ENCODE peak calls at places on chromosomes 16 and 17, in four cellular contexts. T is H1, H is HepG2, Q is GM12878. L is an unnamed sample.

GRCh38 chr16:25692734-25693508 is 1.2 kb downstream of the HS3ST4 start:
- DNase-seq in Q (no peak), H (no peak), T (no peak), L (no peak)

GRCh38 chr16:67775273-67775672 is 31.1 kb downstream of the RANBP10 start:
- DNase-seq in Q (no peak), H (no peak), T (no peak), L (no peak)

GRCh38 chr16:25030420-25031131 is 15.4 kb upstream of the ARHGAP17 start:
- DNase-seq in Q (no peak), H (no peak), T (no peak), L (no peak)

GRCh38 chr17:19812407-19812806 is 55.3 kb downstream of the ULK2 start:
- DNase-seq in T (no peak), Q (no peak), H (no peak), L (no peak)

GRCh38 chr17:14619821-14620220 is 318.9 kb downstream of the HS3ST3B1 start:
- DNase-seq in Q (no peak), H (no peak), T (no peak), L (no peak)

GRCh38 chr16:62445909-62446308 is 409.7 kb upstream of the CDH8 start:
- DNase-seq in H (no peak), T (no peak), Q (no peak), L (no peak)

GRCh38 chr16:1926223-1926718 is 8.1 kb upstream of the HS3ST6 start:
- DNase-seq in T (no peak), Q (no peak), H (no peak), L (peak; percentile 42)

GRCh38 chr16:23408242-23409201 is 44.5 kb downstream of the COG7 start:
- DNase-seq in H (no peak), T (no peak), Q (no peak), L (peak; percentile 36)

GRCh38 chr17:40417258-40417608 is 463 bp downstream of the TOP2A start:
- DNase-seq in H (peak; percentile 43), Q (no peak), T (no peak), L (no peak)

GRCh38 chr17:44827863-44828262 is 2.2 kb downstream of the GJC1 start:
- DNase-seq in T (no peak), H (no peak), Q (no peak), L (no peak)

GRCh38 chr16:66691234-66691633 is 5.3 kb downstream of the CMTM4 start:
- DNase-seq in H (no peak), Q (no peak), T (no peak), L (no peak)

GRCh38 chr17:45127583-45128300 is 4.6 kb downstream of the PLCD3 start:
- DNase-seq in T (no peak), H (peak; percentile 85), Q (no peak), L (no peak)

GRCh38 chr16:25092489-25092888 is 19.1 kb upstream of the LCMT1 start:
- DNase-seq in T (no peak), Q (no peak), H (no peak), L (no peak)

GRCh38 chr17:80101946-80102706 is 745 bp downstream of the GAA start:
- DNase-seq in T (no peak), H (peak; percentile 30), Q (no peak), L (no peak)

GRCh38 chr16:86618431-86619262 is 40.3 kb downstream of the FOXL1 start:
- DNase-seq in H (no peak), T (no peak), Q (no peak), L (no peak)

GRCh38 chr17:45847747-45848146 is 3.1 kb downstream of the SPPL2C start:
- DNase-seq in T (no peak), H (no peak), Q (no peak), L (no peak)

GRCh38 chr16:81752225-81752875 is 26.7 kb upstream of the PLCG2 start:
- DNase-seq in H (no peak), Q (peak; percentile 72), T (no peak), L (no peak)

GRCh38 chr16:27355610-27356009 is 41.8 kb downstream of the IL4R start:
- DNase-seq in H (peak; percentile 51), Q (no peak), T (peak; percentile 41), L (peak; percentile 43)

GRCh38 chr17:63917646-63918045 is 993 bp downstream of the GH1 start:
- DNase-seq in H (no peak), T (no peak), Q (no peak), L (no peak)

GRCh38 chr16:47374629-47375028 is 86.2 kb downstream of the ITFG1 start:
- DNase-seq in Q (no peak), T (no peak), H (no peak), L (no peak)

GRCh38 chr16:50373780-50374179 is 5.0 kb upstream of the BRD7 start:
- DNase-seq in H (no peak), T (no peak), Q (no peak), L (no peak)

GRCh38 chr16:68425498-68426354 is 22.6 kb downstream of the SMPD3 start:
- DNase-seq in Q (no peak), H (no peak), T (no peak), L (no peak)

GRCh38 chr16:46732561-46732960 is 15.6 kb downstream of the MYLK3 start:
- DNase-seq in Q (no peak), T (no peak), H (no peak), L (no peak)

GRCh38 chr17:40517981-40518380 is 16.6 kb upstream of the TNS4 start:
- DNase-seq in T (no peak), H (no peak), Q (no peak), L (no peak)

GRCh38 chr16:87963400-87963799 is 12.2 kb downstream of the BANP start:
- DNase-seq in T (no peak), Q (no peak), H (no peak), L (no peak)

GRCh38 chr17:43897827-43898226 is 9.5 kb downstream of the MPP2 start:
- DNase-seq in H (no peak), Q (no peak), T (no peak), L (no peak)

GRCh38 chr16:68234188-68235104 is 1.5 kb downstream of the ESRP2 start:
- DNase-seq in Q (no peak), H (peak; percentile 85), T (no peak), L (no peak)

GRCh38 chr16:4981473-4981872 is 23.3 kb downstream of the SEC14L5 start:
- DNase-seq in Q (no peak), H (no peak), T (no peak), L (no peak)

GRCh38 chr17:49464049-49464448 is 31.0 kb upstream of the NGFR start:
- DNase-seq in H (no peak), Q (no peak), T (no peak), L (no peak)

GRCh38 chr17:28416703-28417311 is 10.8 kb upstream of the SLC46A1 start:
- DNase-seq in T (no peak), Q (no peak), H (peak; percentile 87), L (no peak)

GRCh38 chr17:47990962-47991731 is 20.2 kb downstream of the CDK5RAP3 start:
- DNase-seq in H (no peak), Q (no peak), T (no peak), L (no peak)

GRCh38 chr17:30323262-30323894 is 10.5 kb downstream of the TMIGD1 start:
- DNase-seq in T (no peak), H (no peak), Q (no peak), L (no peak)

GRCh38 chr16:31128711-31129567 is 6.6 kb downstream of the PRSS8 start:
- DNase-seq in Q (no peak), H (no peak), T (no peak), L (no peak)

DNA sequence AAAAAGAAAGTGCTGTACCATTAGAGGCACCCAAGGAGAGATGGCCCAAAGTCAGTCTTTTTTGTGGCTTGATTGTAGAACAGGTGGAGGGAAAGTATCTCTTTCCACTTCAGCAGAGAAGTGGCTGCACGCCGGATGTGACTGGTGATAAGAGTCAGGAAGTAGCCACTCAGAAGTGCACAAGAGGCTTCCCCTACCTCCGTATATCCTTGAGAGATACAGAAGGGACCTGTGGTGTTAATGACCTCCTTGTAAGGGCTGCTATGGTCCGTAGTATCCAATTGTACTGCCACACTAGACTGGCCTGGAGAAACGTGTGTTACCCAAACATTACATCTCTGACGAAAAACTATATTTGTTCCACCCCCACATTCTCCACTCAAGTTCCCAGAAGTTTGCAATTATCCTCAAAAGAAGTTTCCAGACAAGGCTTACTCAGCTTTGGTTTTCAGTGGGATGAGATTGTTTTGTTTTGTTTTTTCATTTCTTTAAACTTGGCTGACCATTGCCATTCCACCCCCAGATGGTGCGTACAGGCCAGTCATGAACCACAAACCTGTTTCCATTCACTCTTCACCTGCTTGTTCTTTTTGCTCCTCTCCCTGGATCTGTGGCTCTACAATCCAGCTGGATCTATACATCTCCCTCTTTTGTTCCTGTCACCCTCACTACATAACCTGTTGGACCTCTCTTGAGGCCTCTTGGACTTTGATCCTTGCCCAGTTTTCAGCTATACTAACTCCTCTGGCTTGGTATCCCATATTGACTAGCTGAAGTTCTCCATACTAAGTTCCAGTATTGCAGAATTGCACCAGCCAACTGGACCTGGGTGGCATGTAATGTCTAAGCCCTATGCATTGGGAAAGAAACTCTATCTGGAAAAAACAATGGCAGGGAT is 20.7 kb upstream of the MED13 start:
- DNase-seq in T (no peak), H (peak; percentile 79), Q (no peak), L (no peak)
- TF ChIP-seq SUZ12 in T (no peak), H (no peak), Q (no peak), L (no peak)

DNA sequence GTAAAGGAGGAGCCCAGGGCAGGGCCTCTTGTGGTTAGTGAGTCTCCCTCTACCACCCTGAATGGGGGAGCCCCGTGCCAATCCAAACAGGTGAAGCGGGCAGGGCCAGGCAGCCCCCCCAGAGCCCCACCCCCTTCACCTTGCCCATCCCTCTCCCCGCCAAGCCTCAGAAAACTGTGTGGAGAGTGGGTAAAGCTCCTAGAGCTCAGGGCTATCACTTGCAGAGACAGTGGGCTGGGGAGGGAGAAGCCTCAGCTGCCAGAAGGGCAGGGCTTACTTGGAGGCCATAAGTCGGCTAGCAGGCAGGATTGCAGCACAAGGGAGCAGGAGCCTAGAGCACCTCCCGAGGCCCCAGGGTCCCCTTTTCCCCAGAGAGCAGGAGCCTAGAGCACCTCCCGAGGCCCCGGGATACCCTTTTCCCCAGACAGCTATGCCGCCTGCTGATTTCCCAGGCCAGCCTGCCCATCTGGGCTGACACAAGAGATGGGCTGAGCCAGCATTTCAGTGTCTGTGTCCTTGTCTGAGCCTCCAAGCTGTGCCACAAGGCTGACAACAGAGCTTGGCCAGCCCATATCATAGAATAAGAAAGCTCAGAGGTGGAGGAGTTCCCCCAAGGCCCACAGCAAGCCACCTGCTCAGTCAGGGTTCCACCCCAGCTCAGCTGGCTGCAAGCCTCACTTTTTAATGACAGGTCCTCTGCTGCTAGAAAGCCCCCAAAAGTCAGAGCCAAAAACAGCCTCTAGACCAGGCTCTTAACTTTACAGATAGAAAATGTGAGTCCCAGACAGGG is 6.8 kb upstream of the KRT14 start:
- DNase-seq in H (no peak), Q (no peak), T (no peak), L (no peak)
- H3K9ac ChIP-seq in H (no peak overlapping the region), Q (no peak overlapping the region), T (no peak overlapping the region), L (no peak overlapping the region)

GRCh38 chr17:66947311-66947710 is 17.2 kb upstream of the CACNG4 start:
- DNase-seq in T (no peak), H (no peak), Q (no peak), L (no peak)
- TF ChIP-seq ZNF274 in T (no peak), H (no peak), Q (no peak), L (no peak)

DNA sequence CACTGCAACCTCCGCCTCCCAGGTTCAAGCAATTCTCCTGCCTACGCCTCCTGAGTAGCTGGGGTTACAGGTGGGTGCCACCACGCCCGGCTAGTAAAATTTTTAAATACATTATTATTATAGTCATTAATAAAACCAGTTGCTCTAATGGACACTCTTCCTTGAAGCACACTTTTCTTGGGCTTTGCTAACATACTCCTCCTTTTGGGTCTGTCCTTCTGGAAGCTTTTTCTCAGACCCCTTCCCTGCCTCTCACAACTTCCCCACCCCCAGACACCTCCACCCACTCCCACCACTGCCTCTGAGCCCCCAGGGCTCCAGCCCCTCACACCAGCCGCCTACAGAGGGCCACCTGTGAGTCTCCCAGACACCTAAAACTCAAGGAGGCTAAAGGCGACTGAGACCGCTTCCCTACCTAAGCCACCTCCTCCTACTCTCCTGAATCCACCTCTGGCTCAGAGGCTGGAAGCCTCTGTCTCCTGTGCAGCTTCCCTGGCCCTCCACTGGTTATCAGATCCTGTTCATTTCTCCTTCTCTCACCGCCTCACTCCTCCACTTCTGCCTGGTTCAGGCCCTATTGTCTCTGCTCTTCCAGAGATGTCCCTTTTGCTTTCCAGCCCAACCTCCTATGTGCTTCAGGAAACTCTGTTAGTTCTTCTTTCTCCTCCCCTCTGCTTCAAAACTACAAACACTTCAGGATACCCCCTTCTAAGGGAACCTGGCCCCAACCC is 2.1 kb upstream of the CUEDC1 start:
- DNase-seq in Q (no peak), T (no peak), H (no peak), L (no peak)
- TF ChIP-seq SUZ12 in Q (no peak), T (no peak), H (no peak), L (no peak)

L was measured in NT2/D1.